ENCODE peak calls at places on chromosomes 2 and 18, in ten cellular contexts. C is esophagus muscularis mucosa, A is IMR-90, O is lower lobe of right lung, W is fibroblast of the aortic adventitia, I is cardiac muscle cell, S is mesothelial cell of epicardium, E is RWPE2, Z is neural progenitor cell, D is lung. T is an unnamed sample.

GRCh38 chr2:40352321-40353099 is 99.4 kb downstream of the SLC8A1 start:
- DNase-seq in C (no peak), A (peak; percentile 46), O (no peak), W (peak; percentile 75), I (peak; percentile 43), S (no peak), E (no peak), Z (no peak), D (no peak), T (no peak)

GRCh38 chr18:22302152-22302551 is 115.6 kb downstream of the CTAGE1 start:
- DNase-seq in C (no peak), A (no peak), O (no peak), W (no peak), I (no peak), S (no peak), E (no peak), Z (no peak), D (no peak), T (no peak)

GRCh38 chr2:108605947-108606346 is 71.7 kb downstream of the LIMS1 start:
- DNase-seq in C (no peak), A (no peak), O (no peak), W (no peak), I (no peak), S (no peak), E (no peak), Z (no peak), D (no peak), T (no peak)

GRCh38 chr2:22355816-22356433 is 1029.1 kb upstream of the KLHL29 start:
- DNase-seq in C (no peak), A (peak; percentile 4), O (peak; percentile 57), W (no peak), I (peak; percentile 16), S (peak; percentile 84), E (no peak), Z (peak; percentile 70), D (peak; percentile 49), T (no peak)

GRCh38 chr2:40282428-40282827 is 169.5 kb downstream of the SLC8A1 start:
- DNase-seq in C (no peak), A (peak; percentile 47), O (no peak), W (peak; percentile 51), I (peak; percentile 49), S (no peak), E (no peak), Z (no peak), D (no peak), T (no peak)

GRCh38 chr2:25912851-25913695 is 34.8 kb upstream of the ASXL2 start:
- DNase-seq in C (no peak), A (peak; percentile 37), O (no peak), W (peak; percentile 89), I (peak; percentile 19), S (no peak), E (no peak), Z (peak; percentile 32), D (no peak), T (no peak)

GRCh38 chr2:120441744-120442471 is 96.0 kb downstream of the INHBB start:
- DNase-seq in C (no peak), A (peak; percentile 13), O (peak; percentile 77), W (peak; percentile 21), I (peak; percentile 44), S (peak; percentile 68), E (no peak), Z (peak; percentile 85), D (peak; percentile 51), T (no peak)

GRCh38 chr2:142897807-142898206 is 20.3 kb downstream of the KYNU start:
- DNase-seq in C (no peak), A (no peak), O (no peak), W (no peak), I (no peak), S (no peak), E (no peak), Z (no peak), D (no peak), T (no peak)

GRCh38 chr2:45237850-45238542 is 228.7 kb upstream of the SIX2 start:
- DNase-seq in C (no peak), A (peak; percentile 95), O (no peak), W (peak; percentile 99), I (peak; percentile 96), S (no peak), E (peak; percentile 77), Z (no peak), D (peak; percentile 28), T (no peak)
- TF ChIP-seq CTCF in C (no peak), A (peak; percentile 23), O (no peak), W (peak; percentile 67), I (peak; percentile 48), S (no peak), E (peak; percentile 49), Z (no peak), D (no peak), T (peak; percentile 46)

GRCh38 chr18:58766164-58766563 is 94.9 kb downstream of the MALT1 start:
- DNase-seq in C (peak; percentile 14), A (no peak), O (no peak), W (no peak), I (no peak), S (peak; percentile 14), E (no peak), Z (no peak), D (no peak), T (peak; percentile 38)

GRCh38 chr18:58769321-58769720 is 95.4 kb upstream of the ZNF532 start:
- DNase-seq in C (no peak), A (no peak), O (no peak), W (no peak), I (no peak), S (no peak), E (no peak), Z (no peak), D (no peak), T (no peak)

GRCh38 chr18:58772161-58772560 is 92.5 kb upstream of the ZNF532 start:
- DNase-seq in C (no peak), A (no peak), O (no peak), W (no peak), I (no peak), S (no peak), E (no peak), Z (no peak), D (no peak), T (no peak)

GRCh38 chr18:58762781-58763171 is 91.5 kb downstream of the MALT1 start:
- DNase-seq in C (peak; percentile 75), A (no peak), O (no peak), W (no peak), I (peak; percentile 9), S (peak; percentile 36), E (no peak), Z (no peak), D (peak; percentile 23), T (peak; percentile 73)

DNA sequence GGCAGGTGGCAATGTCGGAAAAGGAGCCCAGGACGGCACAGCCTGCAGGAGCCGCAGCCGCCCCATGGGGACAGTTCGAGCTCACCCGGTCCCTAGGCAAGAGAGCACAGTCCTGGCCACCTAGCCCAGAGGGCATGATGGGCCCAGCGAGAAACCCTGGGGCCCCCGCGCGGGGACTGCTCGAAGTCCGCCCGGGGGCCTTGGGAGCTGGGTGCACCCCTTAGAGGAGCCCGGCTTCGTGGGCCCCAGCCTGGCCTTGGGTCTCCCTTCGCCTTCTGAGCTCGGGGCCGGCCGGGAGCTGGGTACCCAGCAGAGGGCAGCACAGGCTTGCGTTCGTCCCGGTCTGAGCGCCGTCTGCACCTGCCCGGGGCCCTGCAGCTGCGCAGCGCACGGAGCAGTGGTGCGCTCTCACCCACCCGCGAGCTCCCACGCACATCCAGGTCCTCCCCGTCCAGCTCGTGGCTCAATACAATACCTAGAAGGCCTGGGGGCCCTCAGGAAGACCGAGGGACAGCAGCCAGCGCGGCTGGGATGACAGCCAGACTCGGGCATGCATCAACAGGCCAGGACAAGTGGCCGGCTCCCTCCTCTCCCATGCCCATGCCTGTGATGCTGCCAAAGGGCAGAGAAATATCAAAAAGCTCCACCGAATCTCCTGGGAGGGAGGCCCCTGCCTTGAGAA is 96.2 kb upstream of the ZNF532 start:
- DNase-seq in C (no peak), A (peak; percentile 48), O (peak; percentile 74), W (peak; percentile 43), I (peak; percentile 70), S (peak; percentile 88), E (peak; percentile 77), Z (peak; percentile 87), D (peak; percentile 61), T (peak; percentile 90)
- TF ChIP-seq CTCF in C (peak; percentile 79), A (peak; percentile 79), O (peak; percentile 82), W (peak; percentile 74), I (peak; percentile 82), S (peak; percentile 86), E (peak; percentile 90), Z (peak; percentile 93), D (peak; percentile 78), T (peak; percentile 96)

GRCh38 chr2:79585701-79586428 is 73.0 kb downstream of the CTNNA2 start:
- DNase-seq in C (no peak), A (peak; percentile 10), O (no peak), W (peak; percentile 16), I (no peak), S (no peak), E (no peak), Z (no peak), D (no peak), T (no peak)

GRCh38 chr2:79576431-79576830 is 63.6 kb downstream of the CTNNA2 start:
- DNase-seq in C (no peak), A (no peak), O (no peak), W (no peak), I (no peak), S (no peak), E (no peak), Z (no peak), D (no peak), T (no peak)

GRCh38 chr2:79578952-79579351 is 66.1 kb downstream of the CTNNA2 start:
- DNase-seq in C (no peak), A (no peak), O (no peak), W (no peak), I (no peak), S (no peak), E (no peak), Z (no peak), D (no peak), T (no peak)

GRCh38 chr2:79580175-79580574 is 67.3 kb downstream of the CTNNA2 start:
- DNase-seq in C (no peak), A (no peak), O (peak; percentile 46), W (no peak), I (no peak), S (no peak), E (no peak), Z (peak; percentile 6), D (peak; percentile 46), T (no peak)
- TF ChIP-seq CTCF in C (no peak), A (no peak), O (no peak), W (no peak), I (no peak), S (no peak), E (no peak), Z (peak; percentile 17), D (no peak), T (no peak)

DNA sequence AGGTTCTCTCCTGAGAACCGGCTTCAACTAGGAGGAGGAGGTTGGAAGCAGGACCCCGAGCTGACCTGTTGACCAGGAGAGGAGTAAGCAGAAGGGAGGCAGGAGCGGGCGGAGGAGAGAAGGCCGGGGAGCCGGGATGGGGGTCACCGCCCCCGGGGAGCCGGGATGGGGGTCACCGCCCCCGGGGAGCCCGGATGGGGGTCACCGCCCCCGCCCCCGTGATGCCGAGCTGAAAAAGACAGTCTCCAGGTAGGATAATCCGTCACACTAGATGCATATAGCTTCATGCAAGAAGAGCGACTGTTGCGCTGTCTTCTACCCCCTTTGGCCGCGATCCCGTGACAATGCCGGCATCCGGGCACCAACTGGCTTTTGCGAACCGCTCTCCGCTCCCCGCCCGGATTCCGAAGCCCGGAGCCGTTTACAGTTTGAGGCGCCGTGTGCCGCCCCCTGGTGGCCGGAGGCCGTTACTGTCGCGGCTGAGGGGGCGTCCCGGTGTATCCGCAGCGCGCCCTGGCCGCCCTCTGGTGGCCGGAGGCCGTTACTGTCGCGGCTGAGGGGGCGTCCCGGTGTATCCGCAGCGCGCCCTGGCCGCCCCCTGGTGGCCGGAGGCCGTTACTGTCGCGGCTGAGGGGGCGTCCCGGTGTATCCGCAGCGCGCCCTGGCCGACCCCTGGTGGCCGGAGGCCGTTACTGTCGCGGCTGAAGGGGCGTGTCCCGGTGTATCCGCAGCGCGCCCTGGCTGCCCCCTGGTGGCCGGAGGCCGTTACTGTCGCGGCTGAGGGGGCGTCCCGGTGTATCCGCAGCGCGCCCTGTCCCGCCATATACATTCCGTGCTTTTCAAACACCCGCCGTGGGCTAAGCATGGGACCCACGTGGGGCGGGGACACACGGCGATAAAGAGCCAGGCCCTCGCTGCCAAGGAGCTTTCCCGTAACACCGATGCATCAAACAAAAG is 89.6 kb downstream of the ACTR3 start:
- DNase-seq in C (no peak), A (no peak), O (no peak), W (no peak), I (no peak), S (no peak), E (no peak), Z (no peak), D (no peak), T (no peak)
- TF ChIP-seq CTCF in C (peak; percentile 46), A (peak; percentile 48), O (peak; percentile 62), W (peak; percentile 31), I (peak; percentile 53), S (peak; percentile 88), E (peak; percentile 21), Z (peak; percentile 50), D (peak; percentile 4), T (peak; percentile 48)